ENCODE peak calls at places on chromosomes 5 and 9, in four cellular contexts. O is osteocyte; L is CD8-positive, alpha-beta memory T cell; H is activated naive CD4-positive, alpha-beta T cell treated with Interleukin-2 at 50 U/mL for 16 hours. C is an unnamed sample.

GRCh38 chr9:125203259-125203658 is 2.9 kb downstream of the RABEPK start:
- DNase-seq in O (no peak), L (no peak), H (no peak), C (no peak)

GRCh38 chr5:142324377-142324870 is 397 bp downstream of the SPRY4 start:
- DNase-seq in O (peak), L (no peak), H (no peak), C (no peak)

GRCh38 chr9:97307500-97308163 is at the start of gene CCDC180:
- DNase-seq in O (no peak), L (no peak), H (no peak), C (no peak)

GRCh38 chr5:21791304-21791703 is 1061.8 kb downstream of the CDH12 start:
- DNase-seq in O (no peak), L (no peak), H (no peak), C (no peak)

GRCh38 chr9:79672891-79673290 is 101.1 kb downstream of the TLE4 start:
- DNase-seq in O (no peak), L (no peak), H (no peak), C (no peak)

GRCh38 chr5:41246376-41246775 is 33.0 kb upstream of the C6 start:
- DNase-seq in O (no peak), L (no peak), H (no peak), C (no peak)

GRCh38 chr5:95808686-95809413 is 13.7 kb downstream of the GLRX start:
- DNase-seq in O (peak), L (peak), H (peak), C (peak)

GRCh38 chr9:134625361-134626140 is 16.1 kb upstream of the COL5A1 start:
- DNase-seq in O (no peak), L (no peak), H (no peak), C (no peak)

GRCh38 chr5:152329191-152329590 is 75.9 kb downstream of the NMUR2 start:
- DNase-seq in O (no peak), L (no peak), H (no peak), C (no peak)

GRCh38 chr9:88741335-88741734 is 206.4 kb downstream of the NXNL2 start:
- DNase-seq in O (no peak), L (no peak), H (no peak), C (no peak)

GRCh38 chr9:133394687-133395271 is 18.6 kb downstream of the STKLD1 start:
- DNase-seq in O (no peak), L (no peak), H (no peak), C (no peak)